ENCODE peak calls at places on chromosomes 2 and 18, in four cellular contexts. One of them, this sample, is unnamed.
A peak's percentile ranks its signal among the peaks of the same experiment; 100 is the strongest.

GRCh38 chr2:168348076-168348475 is 100.7 kb upstream of the STK39 start:
- DNase-seq in GM12878: no peak
- DNase-seq in activated CD4-positive, alpha-beta T cell treated with anti-CD3 and anti-CD28 coated beads, Interleukin-2, amount 50 U/mL, for 24 hours: no peak
- DNase-seq in testis: peak; percentile 76
- DNase-seq in this sample: no peak

GRCh38 chr2:30923575-30923974 is 116.3 kb upstream of the CAPN13 start:
- DNase-seq in GM12878: no peak
- DNase-seq in activated CD4-positive, alpha-beta T cell treated with anti-CD3 and anti-CD28 coated beads, Interleukin-2, amount 50 U/mL, for 24 hours: no peak
- DNase-seq in testis: no peak
- DNase-seq in this sample: no peak

GRCh38 chr2:57881998-57882884 is 164.4 kb upstream of the VRK2 start:
- DNase-seq in GM12878: no peak
- DNase-seq in activated CD4-positive, alpha-beta T cell treated with anti-CD3 and anti-CD28 coated beads, Interleukin-2, amount 50 U/mL, for 24 hours: no peak
- DNase-seq in testis: no peak
- DNase-seq in this sample: no peak

GRCh38 chr18:79479114-79479760 is 83.5 kb downstream of the NFATC1 start:
- DNase-seq in GM12878: no peak
- DNase-seq in activated CD4-positive, alpha-beta T cell treated with anti-CD3 and anti-CD28 coated beads, Interleukin-2, amount 50 U/mL, for 24 hours: no peak
- DNase-seq in testis: no peak
- DNase-seq in this sample: no peak

GRCh38 chr18:48806551-48807261 is 144.1 kb downstream of the SMAD7 start:
- DNase-seq in GM12878: no peak
- DNase-seq in activated CD4-positive, alpha-beta T cell treated with anti-CD3 and anti-CD28 coated beads, Interleukin-2, amount 50 U/mL, for 24 hours: no peak
- DNase-seq in testis: peak; percentile 13
- DNase-seq in this sample: no peak

GRCh38 chr18:12463191-12463590 is 55.5 kb downstream of the PRELID3A start:
- DNase-seq in GM12878: no peak
- DNase-seq in activated CD4-positive, alpha-beta T cell treated with anti-CD3 and anti-CD28 coated beads, Interleukin-2, amount 50 U/mL, for 24 hours: no peak
- DNase-seq in testis: no peak
- DNase-seq in this sample: no peak

GRCh38 chr2:23859983-23860382 is 66.9 kb downstream of the ATAD2B start:
- DNase-seq in GM12878: no peak
- DNase-seq in activated CD4-positive, alpha-beta T cell treated with anti-CD3 and anti-CD28 coated beads, Interleukin-2, amount 50 U/mL, for 24 hours: no peak
- DNase-seq in testis: no peak
- DNase-seq in this sample: no peak

GRCh38 chr18:62366992-62367391 is 41.9 kb downstream of the TNFRSF11A start:
- DNase-seq in GM12878: no peak
- DNase-seq in activated CD4-positive, alpha-beta T cell treated with anti-CD3 and anti-CD28 coated beads, Interleukin-2, amount 50 U/mL, for 24 hours: no peak
- DNase-seq in testis: no peak
- DNase-seq in this sample: no peak

GRCh38 chr2:37786854-37787253 is 115.4 kb upstream of the CDC42EP3 start:
- DNase-seq in GM12878: no peak
- DNase-seq in activated CD4-positive, alpha-beta T cell treated with anti-CD3 and anti-CD28 coated beads, Interleukin-2, amount 50 U/mL, for 24 hours: no peak
- DNase-seq in testis: no peak
- DNase-seq in this sample: no peak

GRCh38 chr2:28583899-28584553 is 88.2 kb downstream of the PLB1 start:
- DNase-seq in GM12878: no peak
- DNase-seq in activated CD4-positive, alpha-beta T cell treated with anti-CD3 and anti-CD28 coated beads, Interleukin-2, amount 50 U/mL, for 24 hours: peak; percentile 84
- DNase-seq in testis: peak; percentile 71
- DNase-seq in this sample: no peak

GRCh38 chr2:32485399-32485798 is 128.6 kb downstream of the BIRC6 start:
- DNase-seq in GM12878: no peak
- DNase-seq in activated CD4-positive, alpha-beta T cell treated with anti-CD3 and anti-CD28 coated beads, Interleukin-2, amount 50 U/mL, for 24 hours: no peak
- DNase-seq in testis: no peak
- DNase-seq in this sample: no peak

GRCh38 chr2:110874565-110875383 is 142.4 kb downstream of the ACOXL start:
- DNase-seq in GM12878: peak; percentile 75
- DNase-seq in activated CD4-positive, alpha-beta T cell treated with anti-CD3 and anti-CD28 coated beads, Interleukin-2, amount 50 U/mL, for 24 hours: no peak
- DNase-seq in testis: no peak
- DNase-seq in this sample: peak; percentile 70

This sample was measured in GM12864.